ENCODE peak calls at places on chromosome 7, in eight cellular contexts. P, U, Y, D, F, X, M and T are unnamed samples.

GRCh38 chr7:41503438-41503837 is 199.5 kb downstream of the INHBA start:
- DNase-seq in U (no peak), Y (no peak), M (no peak), D (no peak), P (no peak), F (peak), X (no peak), T (no peak)

GRCh38 chr7:23356726-23357125 is 57.6 kb downstream of the MALSU1 start:
- DNase-seq in X (peak), P (no peak), M (no peak), Y (no peak), F (no peak), D (no peak), U (no peak), T (no peak)

GRCh38 chr7:9071160-9071762 is 637.9 kb downstream of the NXPH1 start:
- DNase-seq in M (no peak), P (no peak), U (no peak), Y (no peak), X (no peak), F (no peak), D (no peak), T (no peak)

GRCh38 chr7:105149827-105150226 is 135.8 kb downstream of the KMT2E start:
- DNase-seq in Y (no peak), X (no peak), P (no peak), F (peak), M (no peak), U (no peak), D (no peak), T (no peak)

GRCh38 chr7:47326220-47326619 is 255.7 kb downstream of the TNS3 start:
- DNase-seq in X (peak), U (no peak), F (peak), Y (no peak), P (no peak), M (no peak), D (no peak), T (no peak)

GRCh38 chr7:156895024-156895780 is 2.2 kb upstream of the LMBR1 start:
- DNase-seq in M (no peak), P (no peak), Y (no peak), F (no peak), X (no peak), U (no peak), D (no peak), T (no peak)

GRCh38 chr7:54788664-54789063 is 29.7 kb upstream of the SEC61G start:
- DNase-seq in U (peak), Y (no peak), X (peak), D (peak), M (no peak), F (peak), P (peak), T (peak)

GRCh38 chr7:114088541-114088940 is 169.7 kb upstream of the PPP1R3A start:
- DNase-seq in M (no peak), F (no peak), D (no peak), X (no peak), U (no peak), P (no peak), Y (no peak), T (no peak)

GRCh38 chr7:121595949-121596692 is 200.0 kb upstream of the FAM3C start:
- DNase-seq in P (no peak), D (no peak), F (no peak), X (no peak), M (no peak), Y (no peak), U (no peak), T (no peak)

GRCh38 chr7:44287488-44288380 is 37.7 kb downstream of the CAMK2B start:
- DNase-seq in Y (no peak), U (no peak), P (no peak), M (peak), F (no peak), D (peak), X (no peak), T (no peak)

GRCh38 chr7:36186841-36187240 is 33.8 kb downstream of the EEPD1 start:
- DNase-seq in U (no peak), M (peak), P (no peak), Y (no peak), D (no peak), F (no peak), X (no peak), T (no peak)

GRCh38 chr7:156220701-156221100 is 408.4 kb upstream of the SHH start:
- DNase-seq in X (no peak), Y (no peak), U (no peak), P (no peak), F (no peak), D (no peak), M (no peak), T (no peak)

GRCh38 chr7:99137418-99138180 is 6.3 kb downstream of the SMURF1 start:
- DNase-seq in P (peak), X (peak), F (peak), M (no peak), D (no peak), Y (no peak), U (peak), T (no peak)

GRCh38 chr7:1819258-1819841 is 149.3 kb downstream of the ELFN1 start:
- DNase-seq in X (no peak), F (no peak), U (no peak), Y (no peak), D (no peak), P (no peak), M (peak), T (no peak)

GRCh38 chr7:21422747-21423146 is 5.1 kb upstream of the SP4 start:
- DNase-seq in F (no peak), X (no peak), D (no peak), M (no peak), Y (no peak), U (no peak), P (no peak), T (no peak)

GRCh38 chr7:42964849-42965805 is 33.0 kb downstream of the MRPL32 start:
- DNase-seq in M (no peak), P (no peak), D (no peak), F (no peak), U (no peak), X (no peak), Y (no peak), T (peak)

GRCh38 chr7:80643336-80643925 is 5.0 kb downstream of the CD36 start:
- DNase-seq in M (no peak), Y (no peak), P (no peak), X (no peak), D (no peak), F (no peak), U (no peak), T (no peak)

GRCh38 chr7:20283997-20284396 is 46.7 kb upstream of the ITGB8 start:
- DNase-seq in Y (no peak), M (no peak), F (no peak), P (no peak), X (no peak), D (no peak), U (no peak), T (no peak)